ENCODE peak calls at places on chromosomes 7 and 10, in four cellular contexts. One of them, this sample, is unnamed.

GRCh38 chr7:151992375-151992774 is 33.1 kb upstream of the GALNT11 start:
- DNase-seq in H9: peak; percentile 90
- DNase-seq in trophoblast cell: peak; percentile 56
- DNase-seq in neuronal stem cell: peak; percentile 43
- DNase-seq in this sample: no peak

GRCh38 chr10:33832124-33832787 is 497.8 kb upstream of the NRP1 start:
- DNase-seq in neuronal stem cell: no peak
- DNase-seq in trophoblast cell: no peak
- DNase-seq in H9: no peak
- DNase-seq in this sample: no peak

GRCh38 chr10:29229258-29229705 is 59.6 kb upstream of the LYZL1 start:
- DNase-seq in neuronal stem cell: no peak
- DNase-seq in H9: no peak
- DNase-seq in trophoblast cell: no peak
- DNase-seq in this sample: no peak

GRCh38 chr7:16930958-16931357 is 49.2 kb upstream of the AGR3 start:
- DNase-seq in neuronal stem cell: no peak
- DNase-seq in trophoblast cell: no peak
- DNase-seq in H9: no peak
- DNase-seq in this sample: no peak

GRCh38 chr10:48517911-48518321 is 87.0 kb downstream of the ARHGAP22 start:
- DNase-seq in H9: no peak
- DNase-seq in neuronal stem cell: no peak
- DNase-seq in trophoblast cell: no peak
- DNase-seq in this sample: no peak

GRCh38 chr7:143331179-143331825 is 15.4 kb downstream of the CLCN1 start:
- DNase-seq in H9: no peak
- DNase-seq in neuronal stem cell: no peak
- DNase-seq in trophoblast cell: no peak
- DNase-seq in this sample: peak; percentile 96

GRCh38 chr7:7347045-7347444 is 164.7 kb downstream of the C1GALT1 start:
- DNase-seq in H9: no peak
- DNase-seq in trophoblast cell: no peak
- DNase-seq in neuronal stem cell: no peak
- DNase-seq in this sample: no peak

GRCh38 chr10:36464291-36464690 is 661.1 kb upstream of the ANKRD30A start:
- DNase-seq in H9: no peak
- DNase-seq in trophoblast cell: no peak
- DNase-seq in neuronal stem cell: no peak
- DNase-seq in this sample: no peak

GRCh38 chr10:121935702-121936101 is 7.9 kb upstream of the ATE1 start:
- DNase-seq in trophoblast cell: peak; percentile 25
- DNase-seq in H9: no peak
- DNase-seq in neuronal stem cell: no peak
- DNase-seq in this sample: no peak

DNA sequence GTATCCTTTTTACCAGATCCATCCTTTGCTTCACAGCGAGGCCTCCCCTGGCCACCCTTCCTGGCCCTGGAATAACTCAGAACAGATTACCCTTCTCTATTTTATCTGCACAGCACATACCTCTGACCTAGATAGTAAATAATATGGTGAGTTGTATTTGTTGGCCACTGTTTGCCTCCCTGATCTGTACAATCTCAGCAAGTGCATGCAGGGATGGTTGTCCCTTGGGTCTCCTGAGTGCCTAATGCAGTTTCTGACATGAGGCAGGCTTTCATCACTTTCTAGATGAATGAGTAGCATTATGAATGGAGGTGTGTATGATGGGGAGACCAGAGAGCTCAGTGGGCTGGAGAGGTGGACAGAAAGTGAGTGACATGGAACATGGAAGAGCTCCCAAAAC is 525.1 kb upstream of the IGFBP3 start:
- DNase-seq in trophoblast cell: no peak
- DNase-seq in H9: no peak
- DNase-seq in neuronal stem cell: no peak
- DNase-seq in this sample: no peak
- H4K8ac ChIP-seq in trophoblast cell: no peak overlapping the region
- H4K8ac ChIP-seq in H9: no peak overlapping the region
- H4K8ac ChIP-seq in neuronal stem cell: no peak overlapping the region
- H4K8ac ChIP-seq in this sample: no peak overlapping the region

GRCh38 chr7:158315326-158315725 is 272.3 kb downstream of the PTPRN2 start:
- DNase-seq in neuronal stem cell: no peak
- DNase-seq in H9: peak; percentile 6
- DNase-seq in trophoblast cell: no peak
- DNase-seq in this sample: no peak

GRCh38 chr7:158317238-158318205 is 270.1 kb downstream of the PTPRN2 start:
- DNase-seq in neuronal stem cell: peak; percentile 83
- DNase-seq in trophoblast cell: no peak
- DNase-seq in H9: peak; percentile 87
- DNase-seq in this sample: no peak

GRCh38 chr7:158315881-158316280 is 271.7 kb downstream of the PTPRN2 start:
- DNase-seq in neuronal stem cell: no peak
- DNase-seq in H9: peak; percentile 16
- DNase-seq in trophoblast cell: no peak
- DNase-seq in this sample: no peak

GRCh38 chr7:158318511-158318913 is 269.1 kb downstream of the PTPRN2 start:
- DNase-seq in neuronal stem cell: no peak
- DNase-seq in H9: peak; percentile 55
- DNase-seq in trophoblast cell: no peak
- DNase-seq in this sample: no peak

GRCh38 chr7:158316466-158317031 is 271.1 kb downstream of the PTPRN2 start:
- DNase-seq in H9: peak; percentile 34
- DNase-seq in trophoblast cell: no peak
- DNase-seq in neuronal stem cell: no peak
- DNase-seq in this sample: no peak
- H3K14ac ChIP-seq in H9: peak overlapping the region; percentile 27
- H3K14ac ChIP-seq in trophoblast cell: no peak overlapping the region
- H3K14ac ChIP-seq in neuronal stem cell: no peak overlapping the region
- H3K14ac ChIP-seq in this sample: no peak overlapping the region

GRCh38 chr7:45923818-45924217 is 2.7 kb upstream of the IGFBP3 start:
- DNase-seq in neuronal stem cell: no peak
- DNase-seq in H9: no peak
- DNase-seq in trophoblast cell: no peak
- DNase-seq in this sample: no peak

GRCh38 chr7:45921699-45922519 is 837 bp upstream of the IGFBP3 start:
- DNase-seq in H9: peak; percentile 81
- DNase-seq in trophoblast cell: peak; percentile 73
- DNase-seq in neuronal stem cell: peak; percentile 84
- DNase-seq in this sample: peak; percentile 75

GRCh38 chr7:45924283-45924682 is 3.2 kb upstream of the IGFBP3 start:
- DNase-seq in neuronal stem cell: no peak
- DNase-seq in trophoblast cell: peak; percentile 67
- DNase-seq in H9: no peak
- DNase-seq in this sample: peak; percentile 76

GRCh38 chr7:45922810-45923209 is 1.7 kb upstream of the IGFBP3 start:
- DNase-seq in trophoblast cell: peak; percentile 37
- DNase-seq in neuronal stem cell: no peak
- DNase-seq in H9: no peak
- DNase-seq in this sample: no peak

GRCh38 chr7:45923290-45923689 is 2.2 kb upstream of the IGFBP3 start:
- DNase-seq in trophoblast cell: peak; percentile 89
- DNase-seq in neuronal stem cell: peak; percentile 64
- DNase-seq in H9: peak; percentile 62
- DNase-seq in this sample: peak; percentile 72
- H3K9ac ChIP-seq in trophoblast cell: no peak overlapping the region
- H3K9ac ChIP-seq in neuronal stem cell: no peak overlapping the region
- H3K9ac ChIP-seq in H9: no peak overlapping the region
- H3K9ac ChIP-seq in this sample: peak overlapping the region; percentile 62

DNA sequence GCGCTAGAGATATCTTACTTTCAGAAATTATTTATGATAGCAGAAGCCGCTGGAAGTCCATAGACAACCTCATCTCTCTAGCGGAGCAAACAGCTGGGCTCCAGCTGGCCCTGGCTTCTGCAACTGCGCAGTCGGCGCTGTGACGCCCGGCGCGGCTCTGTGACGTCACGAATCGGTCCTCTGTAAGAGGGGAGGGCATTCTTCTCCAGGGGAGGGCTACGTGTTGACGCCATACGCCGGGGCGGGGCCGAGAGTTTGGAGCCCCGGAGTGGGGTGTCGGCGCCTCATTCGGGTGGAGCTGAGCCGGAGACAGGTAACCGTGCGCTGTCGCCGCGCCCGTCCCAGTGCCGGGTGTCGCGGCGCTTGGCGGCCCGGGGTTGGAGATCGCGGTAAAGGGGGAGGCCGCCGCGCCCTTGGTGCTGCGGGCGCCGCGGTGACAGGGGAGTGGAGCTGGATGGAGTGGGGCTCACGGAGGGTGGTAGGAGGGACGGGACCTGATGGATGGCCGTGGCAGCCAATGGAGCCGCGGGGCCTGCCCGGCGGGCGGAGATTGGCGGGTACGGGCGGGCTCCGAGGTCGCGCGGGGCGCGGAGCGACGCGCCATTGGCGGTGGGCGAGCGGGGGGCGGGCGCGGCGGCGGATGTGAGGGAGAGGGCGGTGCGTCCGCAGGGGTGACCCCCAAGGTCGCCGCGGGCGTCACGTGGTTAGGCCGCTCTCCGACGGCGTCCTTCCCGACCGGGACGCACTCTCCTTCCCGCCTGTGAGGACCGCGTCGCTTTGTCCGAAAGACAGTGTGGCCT is at the start of gene OGDH:
- DNase-seq in H9: peak; percentile 97
- DNase-seq in neuronal stem cell: peak; percentile 98
- DNase-seq in trophoblast cell: peak; percentile 99
- DNase-seq in this sample: peak; percentile 99
- H4K8ac ChIP-seq in H9: no peak within 1 kb of the TSS
- H4K8ac ChIP-seq in neuronal stem cell: peak within 1 kb of the TSS; percentile 93
- H4K8ac ChIP-seq in trophoblast cell: peak within 1 kb of the TSS; percentile 96
- H4K8ac ChIP-seq in this sample: peak within 1 kb of the TSS; percentile 71

DNA sequence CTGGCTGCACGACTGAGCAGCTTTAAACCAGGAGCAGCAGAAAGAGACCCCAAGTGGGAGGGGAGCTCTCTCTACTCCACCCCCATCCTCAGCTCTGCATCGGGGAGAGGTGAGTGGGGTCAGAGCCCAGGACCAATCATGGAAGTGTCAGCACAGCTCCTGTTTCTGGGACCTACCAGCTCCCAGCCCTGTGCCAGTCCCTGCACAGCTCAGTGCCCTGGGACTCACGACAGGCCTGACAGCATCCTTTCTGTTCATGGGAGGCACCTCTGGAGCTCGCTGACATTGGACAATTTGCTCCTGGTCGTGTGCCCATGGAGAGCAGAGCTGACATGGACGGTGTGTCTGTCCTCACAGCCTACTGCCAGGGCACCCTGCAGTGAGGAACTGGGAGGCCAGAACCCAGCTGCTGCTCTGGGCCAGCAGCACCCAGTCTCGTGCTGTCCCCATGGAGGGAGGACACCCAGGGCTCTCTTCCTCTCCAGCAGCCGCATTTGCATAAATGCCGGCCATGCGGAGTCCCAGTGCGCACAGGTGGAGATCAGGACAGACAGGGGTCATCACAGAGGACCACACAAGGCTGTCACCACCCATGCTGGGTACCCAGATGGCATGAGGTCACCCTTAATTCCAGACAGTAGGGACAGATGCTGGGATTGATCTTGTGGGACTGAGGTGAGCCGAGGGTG is 45.9 kb upstream of the MSMB start:
- DNase-seq in neuronal stem cell: no peak
- DNase-seq in H9: no peak
- DNase-seq in trophoblast cell: no peak
- DNase-seq in this sample: no peak
- H3K14ac ChIP-seq in neuronal stem cell: peak overlapping the region; percentile 82
- H3K14ac ChIP-seq in H9: no peak overlapping the region
- H3K14ac ChIP-seq in trophoblast cell: no peak overlapping the region
- H3K14ac ChIP-seq in this sample: no peak overlapping the region

DNA sequence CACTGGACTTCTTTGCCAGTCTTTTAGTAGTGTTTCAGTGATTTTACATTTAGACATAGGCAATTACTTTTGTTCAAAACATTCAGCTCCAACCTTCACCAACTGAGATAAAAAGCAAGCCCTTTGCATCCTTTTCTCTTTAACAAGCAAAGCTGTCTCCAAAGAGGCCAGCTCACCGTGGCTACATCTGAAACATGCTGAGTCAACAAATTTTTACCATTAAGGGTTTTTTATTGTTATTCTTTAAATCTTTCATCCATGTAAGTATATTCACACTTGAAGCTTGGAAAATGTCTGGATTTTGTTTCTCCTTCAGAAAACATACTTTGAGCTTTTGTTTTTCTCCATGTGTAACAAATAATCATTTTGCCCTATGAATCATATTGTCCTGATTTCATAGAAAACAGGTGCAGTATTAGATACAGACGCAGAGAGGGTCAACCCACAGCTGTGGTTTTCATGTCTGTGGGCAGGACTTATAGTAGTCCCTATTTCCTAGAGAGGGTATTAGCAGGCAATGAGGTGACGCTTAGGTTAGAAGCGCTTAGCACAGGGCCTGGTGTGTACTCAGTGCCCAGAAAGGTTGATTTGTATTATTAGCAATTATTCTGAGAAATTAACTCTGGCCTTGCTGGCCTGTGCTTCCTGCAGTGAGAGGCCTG is 99.5 kb downstream of the MKI67 start:
- DNase-seq in neuronal stem cell: no peak
- DNase-seq in H9: no peak
- DNase-seq in trophoblast cell: no peak
- DNase-seq in this sample: no peak
- H3K9ac ChIP-seq in neuronal stem cell: no peak overlapping the region
- H3K9ac ChIP-seq in H9: no peak overlapping the region
- H3K9ac ChIP-seq in trophoblast cell: no peak overlapping the region
- H3K9ac ChIP-seq in this sample: no peak overlapping the region

DNA sequence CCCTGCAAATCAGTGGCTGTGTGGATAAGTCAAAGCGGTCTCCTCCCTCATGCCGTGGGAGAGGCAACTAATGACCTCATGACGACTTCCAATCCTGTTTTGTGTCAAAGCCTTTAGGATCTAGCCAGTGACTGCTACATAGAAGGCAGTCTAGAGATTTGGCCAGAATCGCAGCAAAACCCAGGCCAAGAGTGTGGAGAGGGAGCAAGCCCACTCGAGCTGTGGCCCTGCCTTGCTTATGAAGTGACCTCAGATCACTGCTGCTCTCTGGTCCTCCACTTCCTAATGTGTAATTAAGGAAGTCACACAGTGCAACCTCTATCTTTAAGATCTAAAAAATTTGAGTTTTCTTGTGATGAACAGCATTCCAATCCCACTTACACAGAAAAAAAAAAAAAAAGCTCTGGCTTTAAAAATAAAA is 296.7 kb upstream of the KLF6 start:
- DNase-seq in neuronal stem cell: no peak
- DNase-seq in H9: no peak
- DNase-seq in trophoblast cell: peak; percentile 42
- DNase-seq in this sample: no peak
- H4K8ac ChIP-seq in neuronal stem cell: no peak overlapping the region
- H4K8ac ChIP-seq in H9: no peak overlapping the region
- H4K8ac ChIP-seq in trophoblast cell: peak overlapping the region; percentile 57
- H4K8ac ChIP-seq in this sample: peak overlapping the region; percentile 7

GRCh38 chr10:102399217-102400021 is 3.9 kb downstream of the NFKB2 start:
- DNase-seq in trophoblast cell: peak; percentile 93
- DNase-seq in H9: peak; percentile 91
- DNase-seq in neuronal stem cell: peak; percentile 86
- DNase-seq in this sample: peak; percentile 82
- H3K14ac ChIP-seq in trophoblast cell: peak overlapping the region; percentile 41
- H3K14ac ChIP-seq in H9: no peak overlapping the region
- H3K14ac ChIP-seq in neuronal stem cell: peak overlapping the region; percentile 60
- H3K14ac ChIP-seq in this sample: peak overlapping the region; percentile 79

This sample was measured in IMR-90.